ENCODE peak calls at places on chromosomes 5 and 9, in five cellular contexts. W is HepG2, J is IMR-90, F is K562, L is H1. N is an unnamed sample.

GRCh38 chr5:142108432-142109355 is at the start of gene NDFIP1:
- DNase-seq in L (peak; percentile 91), J (peak; percentile 60), F (peak; percentile 88), W (peak; percentile 54), N (peak; percentile 67)

GRCh38 chr5:174903333-174903732 is 179.0 kb downstream of the MSX2 start:
- DNase-seq in L (no peak), J (no peak), F (no peak), W (no peak), N (no peak)

GRCh38 chr5:102663771-102664530 is 91.2 kb upstream of the PAM start:
- DNase-seq in W (no peak), L (no peak), J (no peak), F (no peak), N (no peak)

GRCh38 chr9:136327313-136327971 is at the start of gene GPSM1:
- DNase-seq in F (peak; percentile 96), L (no peak), J (peak; percentile 58), W (no peak), N (peak; percentile 52)

GRCh38 chr5:150624334-150625163 is 15.9 kb upstream of the SYNPO start:
- DNase-seq in L (no peak), F (peak; percentile 90), W (no peak), J (no peak), N (peak; percentile 70)

GRCh38 chr9:21560281-21560745 is 78.2 kb upstream of the IFNE start:
- DNase-seq in J (no peak), F (no peak), W (no peak), L (no peak), N (no peak)

GRCh38 chr9:71987471-71988371 is 72.7 kb downstream of the C9orf57 start:
- DNase-seq in F (no peak), W (no peak), J (no peak), L (peak; percentile 19), N (no peak)

GRCh38 chr9:132283863-132284262 is 70.9 kb downstream of the SETX start:
- DNase-seq in W (no peak), J (peak; percentile 86), F (no peak), L (no peak), N (no peak)

GRCh38 chr9:129125478-129125877 is 14.3 kb downstream of the PTPA start:
- DNase-seq in J (peak; percentile 91), W (no peak), L (no peak), F (no peak), N (peak; percentile 50)

GRCh38 chr5:83096660-83097334 is 19.4 kb downstream of the XRCC4 start:
- DNase-seq in F (no peak), J (peak; percentile 18), W (no peak), L (no peak), N (no peak)

GRCh38 chr5:37889612-37890317 is 49.9 kb upstream of the GDNF start:
- DNase-seq in J (peak; percentile 88), W (no peak), F (no peak), L (no peak), N (no peak)

GRCh38 chr9:127506814-127507750 is 55.8 kb downstream of the LRSAM1 start:
- DNase-seq in F (peak; percentile 60), L (peak; percentile 45), W (no peak), J (peak; percentile 74), N (no peak)

GRCh38 chr9:124766815-124767554 is 4.1 kb downstream of the NR6A1 start:
- DNase-seq in W (no peak), F (no peak), J (no peak), L (no peak), N (peak; percentile 60)

GRCh38 chr5:131867524-131867923 is 70.7 kb upstream of the FNIP1 start:
- DNase-seq in J (no peak), F (no peak), L (no peak), W (no peak), N (no peak)

GRCh38 chr9:112111461-112111860 is 63.6 kb downstream of the SUSD1 start:
- DNase-seq in F (no peak), J (no peak), W (no peak), L (peak; percentile 30), N (no peak)

GRCh38 chr9:78598120-78598519 is 301.2 kb downstream of the PSAT1 start:
- DNase-seq in L (no peak), W (no peak), J (no peak), F (no peak), N (no peak)

GRCh38 chr9:104746285-104746684 is 1.2 kb upstream of the NIPSNAP3A start:
- DNase-seq in W (no peak), L (no peak), J (no peak), F (no peak), N (no peak)

GRCh38 chr9:98860871-98861293 is 53.4 kb downstream of the GALNT12 start:
- DNase-seq in L (no peak), F (no peak), W (no peak), J (peak; percentile 95), N (peak; percentile 48)

GRCh38 chr5:881551-881935 is 11.1 kb downstream of the BRD9 start:
- DNase-seq in J (no peak), L (no peak), F (no peak), W (no peak), N (no peak)

GRCh38 chr9:22210936-22211335 is 201.8 kb upstream of the CDKN2B start:
- DNase-seq in L (no peak), F (no peak), J (no peak), W (no peak), N (no peak)

GRCh38 chr5:117084052-117084451 is 509.4 kb upstream of the SEMA6A start:
- DNase-seq in J (no peak), L (no peak), F (no peak), W (no peak), N (no peak)

GRCh38 chr9:105205787-105206511 is 38.5 kb upstream of the SLC44A1 start:
- DNase-seq in J (peak; percentile 94), L (no peak), F (no peak), W (no peak), N (no peak)

GRCh38 chr9:125534934-125535701 is 171.9 kb downstream of the MAPKAP1 start:
- DNase-seq in F (no peak), J (no peak), L (no peak), W (no peak), N (no peak)

GRCh38 chr5:168219515-168220410 is 71.7 kb upstream of the WWC1 start:
- DNase-seq in L (peak; percentile 71), F (peak; percentile 76), W (peak; percentile 60), J (peak; percentile 63), N (peak; percentile 80)

GRCh38 chr5:157475432-157475831 is 15.4 kb downstream of the NIPAL4 start:
- DNase-seq in J (no peak), L (no peak), F (no peak), W (no peak), N (no peak)

GRCh38 chr5:157471709-157472108 is 11.7 kb downstream of the NIPAL4 start:
- DNase-seq in F (peak; percentile 61), L (no peak), J (peak; percentile 33), W (peak; percentile 30), N (peak; percentile 51)

GRCh38 chr5:157476699-157477408 is 16.8 kb downstream of the NIPAL4 start:
- DNase-seq in F (peak; percentile 74), J (peak; percentile 74), L (no peak), W (peak; percentile 75), N (peak; percentile 78)

GRCh38 chr5:157470616-157471015 is 10.6 kb downstream of the NIPAL4 start:
- DNase-seq in F (no peak), L (no peak), W (no peak), J (no peak), N (no peak)

GRCh38 chr5:157473383-157474370 is 13.7 kb downstream of the NIPAL4 start:
- DNase-seq in L (no peak), J (peak; percentile 87), F (no peak), W (no peak), N (no peak)
- TF ChIP-seq MAFK in L (no peak), J (peak; percentile 15), F (no peak), W (no peak), N (no peak)

DNA sequence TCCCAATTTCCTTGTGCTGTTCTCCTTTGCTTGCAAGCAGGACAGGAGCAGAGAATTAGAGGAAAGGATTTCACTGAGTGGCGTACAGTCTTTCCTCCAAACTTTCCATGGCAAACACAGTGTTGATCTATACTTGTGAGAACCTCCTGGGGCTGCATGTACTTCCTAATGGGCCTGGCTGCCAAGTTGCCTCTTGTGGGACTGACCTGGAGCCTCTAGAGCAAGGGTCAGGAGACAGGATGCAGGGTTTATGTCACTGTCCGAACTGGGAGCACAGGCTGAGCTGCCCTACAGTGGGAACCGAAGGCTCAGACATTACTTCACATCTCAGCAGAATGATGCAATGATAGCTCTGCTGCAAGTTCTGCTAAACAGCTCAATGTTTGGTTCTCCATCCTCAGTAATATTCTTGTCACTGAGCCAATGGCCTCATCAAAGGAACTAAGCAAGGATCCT is 102.3 kb downstream of the ENC1 start:
- DNase-seq in J (peak; percentile 89), F (no peak), W (peak; percentile 89), L (no peak), N (no peak)
- TF ChIP-seq MAFK in J (no peak), F (no peak), W (no peak), L (no peak), N (no peak)

GRCh38 chr5:146032911-146033310 is 72.5 kb downstream of the PLAC8L1 start:
- DNase-seq in F (no peak), W (no peak), J (no peak), L (no peak), N (no peak)
- TF ChIP-seq MAFK in F (no peak), W (no peak), J (no peak), L (no peak), N (no peak)

GRCh38 chr5:172837640-172838039 is 3.6 kb downstream of the ERGIC1 start:
- DNase-seq in J (no peak), W (no peak), L (no peak), F (no peak), N (no peak)

GRCh38 chr5:172833372-172833690 is 720 bp upstream of the ERGIC1 start:
- DNase-seq in J (no peak), F (no peak), W (no peak), L (no peak), N (no peak)

GRCh38 chr5:172834570-172835245 is 657 bp downstream of the ERGIC1 start:
- DNase-seq in J (no peak), F (no peak), W (peak; percentile 66), L (peak; percentile 69), N (no peak)

GRCh38 chr5:172833691-172834569 is at the start of gene ERGIC1:
- DNase-seq in W (peak; percentile 64), L (peak; percentile 86), F (peak; percentile 94), J (peak; percentile 78), N (peak; percentile 64)

GRCh38 chr5:172835246-172836030 is 1.4 kb downstream of the ERGIC1 start:
- DNase-seq in W (no peak), F (no peak), J (no peak), L (no peak), N (no peak)
- TF ChIP-seq MAFK in W (no peak), F (no peak), J (no peak), L (no peak), N (no peak)

DNA sequence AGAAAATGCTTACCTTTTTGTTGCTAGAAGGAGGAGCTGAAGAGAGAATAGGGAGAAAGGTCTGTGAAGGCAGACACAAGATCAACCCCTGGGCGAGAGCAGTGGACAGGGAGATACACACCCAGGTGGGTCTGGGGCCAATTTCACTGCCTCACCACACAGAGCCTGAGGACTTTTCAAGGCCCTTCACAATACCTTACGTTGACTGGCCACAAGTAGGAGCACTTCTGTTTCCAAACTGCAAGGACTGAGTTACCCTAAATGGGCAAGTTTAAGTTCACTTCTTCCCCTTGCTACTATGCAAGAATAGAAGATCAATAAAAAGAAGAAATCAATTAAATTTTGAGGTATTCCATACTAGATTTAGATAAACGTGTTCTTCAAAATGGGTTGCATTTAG is 174.5 kb upstream of the SLC12A2 start:
- DNase-seq in L (no peak), F (peak; percentile 8), J (peak; percentile 55), W (peak; percentile 42), N (peak; percentile 39)
- TF ChIP-seq MAFK in L (no peak), F (no peak), J (no peak), W (no peak), N (no peak)

N was measured in A549.